ENCODE peak calls at places on chromosomes 11 and 22, in seven cellular contexts. One of them, this sample, is unnamed.

GRCh38 chr11:36684840-36685800 is 87.1 kb upstream of the RAG2 start:
- DNase-seq in fibroblast of lung: no peak
- DNase-seq in A549: no peak
- DNase-seq in right lobe of liver: no peak
- DNase-seq in cardiac fibroblast: no peak
- DNase-seq in K562: no peak
- DNase-seq in colonic mucosa: no peak
- DNase-seq in this sample: no peak

GRCh38 chr22:17086750-17087149 is 1.9 kb downstream of the IL17RA start:
- DNase-seq in fibroblast of lung: no peak
- DNase-seq in A549: no peak
- DNase-seq in right lobe of liver: no peak
- DNase-seq in cardiac fibroblast: no peak
- DNase-seq in K562: no peak
- DNase-seq in colonic mucosa: no peak
- DNase-seq in this sample: no peak

GRCh38 chr22:36156515-36157419 is 3.8 kb downstream of the APOL3 start:
- DNase-seq in fibroblast of lung: peak
- DNase-seq in A549: no peak
- DNase-seq in right lobe of liver: peak
- DNase-seq in cardiac fibroblast: peak
- DNase-seq in K562: peak
- DNase-seq in colonic mucosa: peak
- DNase-seq in this sample: peak

GRCh38 chr11:44718612-44719390 is 8.0 kb upstream of the TSPAN18 start:
- DNase-seq in fibroblast of lung: no peak
- DNase-seq in A549: no peak
- DNase-seq in right lobe of liver: no peak
- DNase-seq in cardiac fibroblast: no peak
- DNase-seq in K562: no peak
- DNase-seq in colonic mucosa: no peak
- DNase-seq in this sample: no peak

GRCh38 chr11:56066980-56067379 is 26.1 kb upstream of the OR8I2 start:
- DNase-seq in fibroblast of lung: no peak
- DNase-seq in A549: no peak
- DNase-seq in right lobe of liver: no peak
- DNase-seq in cardiac fibroblast: no peak
- DNase-seq in K562: no peak
- DNase-seq in colonic mucosa: no peak
- DNase-seq in this sample: no peak

GRCh38 chr11:46554205-46555162 is 39.3 kb downstream of the AMBRA1 start:
- DNase-seq in fibroblast of lung: peak
- DNase-seq in A549: peak
- DNase-seq in right lobe of liver: no peak
- DNase-seq in cardiac fibroblast: peak
- DNase-seq in K562: no peak
- DNase-seq in colonic mucosa: no peak
- DNase-seq in this sample: peak

GRCh38 chr11:107157809-107158187 is 139.5 kb upstream of the GUCY1A2 start:
- DNase-seq in fibroblast of lung: no peak
- DNase-seq in A549: no peak
- DNase-seq in right lobe of liver: no peak
- DNase-seq in cardiac fibroblast: no peak
- DNase-seq in K562: no peak
- DNase-seq in colonic mucosa: no peak
- DNase-seq in this sample: no peak

GRCh38 chr11:68840661-68841653 is 759 bp downstream of the CPT1A start:
- DNase-seq in fibroblast of lung: peak
- DNase-seq in A549: no peak
- DNase-seq in right lobe of liver: peak
- DNase-seq in cardiac fibroblast: peak
- DNase-seq in K562: peak
- DNase-seq in colonic mucosa: peak
- DNase-seq in this sample: peak

GRCh38 chr11:134682577-134682976 is 270.5 kb upstream of the B3GAT1 start:
- DNase-seq in fibroblast of lung: no peak
- DNase-seq in A549: no peak
- DNase-seq in right lobe of liver: no peak
- DNase-seq in cardiac fibroblast: no peak
- DNase-seq in K562: no peak
- DNase-seq in colonic mucosa: no peak
- DNase-seq in this sample: no peak

GRCh38 chr11:132075447-132075846 is 705.0 kb downstream of the NTM start:
- DNase-seq in fibroblast of lung: no peak
- DNase-seq in A549: no peak
- DNase-seq in right lobe of liver: no peak
- DNase-seq in cardiac fibroblast: no peak
- DNase-seq in K562: no peak
- DNase-seq in colonic mucosa: no peak
- DNase-seq in this sample: no peak

GRCh38 chr11:76824980-76825725 is 35.6 kb upstream of the ACER3 start:
- DNase-seq in fibroblast of lung: no peak
- DNase-seq in A549: no peak
- DNase-seq in right lobe of liver: no peak
- DNase-seq in cardiac fibroblast: peak
- DNase-seq in K562: no peak
- DNase-seq in colonic mucosa: peak
- DNase-seq in this sample: peak

GRCh38 chr22:37459211-37459610 is 27.0 kb downstream of the MFNG start:
- DNase-seq in fibroblast of lung: no peak
- DNase-seq in A549: no peak
- DNase-seq in right lobe of liver: no peak
- DNase-seq in cardiac fibroblast: peak
- DNase-seq in K562: no peak
- DNase-seq in colonic mucosa: no peak
- DNase-seq in this sample: no peak

GRCh38 chr11:102926517-102926916 is 29.0 kb downstream of the MMP13 start:
- DNase-seq in fibroblast of lung: no peak
- DNase-seq in A549: no peak
- DNase-seq in right lobe of liver: no peak
- DNase-seq in cardiac fibroblast: no peak
- DNase-seq in K562: no peak
- DNase-seq in colonic mucosa: peak
- DNase-seq in this sample: no peak

GRCh38 chr11:96967616-96968015 is 577.8 kb downstream of the JRKL start:
- DNase-seq in fibroblast of lung: peak
- DNase-seq in A549: no peak
- DNase-seq in right lobe of liver: no peak
- DNase-seq in cardiac fibroblast: peak
- DNase-seq in K562: no peak
- DNase-seq in colonic mucosa: no peak
- DNase-seq in this sample: no peak

GRCh38 chr11:71266114-71266833 is 13.9 kb upstream of the SHANK2 start:
- DNase-seq in fibroblast of lung: no peak
- DNase-seq in A549: no peak
- DNase-seq in right lobe of liver: no peak
- DNase-seq in cardiac fibroblast: no peak
- DNase-seq in K562: no peak
- DNase-seq in colonic mucosa: peak
- DNase-seq in this sample: no peak

GRCh38 chr11:94325681-94326080 is 21.3 kb downstream of the IZUMO1R start:
- DNase-seq in fibroblast of lung: no peak
- DNase-seq in A549: peak
- DNase-seq in right lobe of liver: peak
- DNase-seq in cardiac fibroblast: peak
- DNase-seq in K562: peak
- DNase-seq in colonic mucosa: peak
- DNase-seq in this sample: peak

GRCh38 chr22:20526628-20527355 is 19.4 kb downstream of the MED15 start:
- DNase-seq in fibroblast of lung: peak
- DNase-seq in A549: no peak
- DNase-seq in right lobe of liver: no peak
- DNase-seq in cardiac fibroblast: peak
- DNase-seq in K562: no peak
- DNase-seq in colonic mucosa: no peak
- DNase-seq in this sample: peak

DNA sequence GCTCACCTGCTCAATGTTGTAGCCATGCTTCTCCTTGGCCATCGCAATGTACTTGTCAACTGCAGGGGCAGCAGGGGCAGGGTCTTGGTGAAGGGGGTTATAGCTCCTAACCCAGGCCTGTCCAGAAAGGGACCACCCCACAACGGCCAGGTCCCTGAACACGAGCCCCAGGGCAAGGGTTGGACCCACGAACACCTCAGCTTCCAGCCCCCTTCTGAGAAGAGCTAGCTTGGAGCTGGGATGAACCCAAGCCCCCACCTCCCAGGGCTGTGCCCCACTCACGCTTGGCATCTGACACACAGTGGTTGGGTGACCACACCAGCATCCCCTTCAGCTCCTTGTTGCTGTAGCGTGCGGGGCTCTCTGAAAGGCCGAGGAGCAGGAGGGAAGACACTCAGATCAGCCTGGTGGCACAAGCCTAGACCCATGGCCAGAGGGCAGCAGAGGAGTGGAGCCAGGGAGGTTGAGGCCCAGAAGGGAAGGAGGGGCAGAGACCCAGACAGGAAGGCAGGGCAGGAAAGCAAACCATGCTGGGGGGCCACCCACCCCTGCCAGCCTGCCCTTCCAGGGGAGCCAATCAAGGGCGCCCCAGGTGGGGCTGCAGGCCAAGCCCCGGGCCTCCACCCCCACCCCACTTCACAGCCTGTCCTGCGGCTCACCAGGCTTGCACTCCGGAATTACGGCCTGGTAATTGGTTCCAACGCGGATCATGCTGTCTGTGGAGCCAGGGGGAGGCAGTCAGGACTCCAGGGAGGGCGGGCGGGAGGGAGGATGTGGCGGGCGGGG is 1.9 kb downstream of the RCOR2 start:
- DNase-seq in fibroblast of lung: no peak
- DNase-seq in A549: no peak
- DNase-seq in right lobe of liver: no peak
- DNase-seq in cardiac fibroblast: no peak
- DNase-seq in K562: no peak
- DNase-seq in colonic mucosa: no peak
- DNase-seq in this sample: no peak
- H3K4me3 ChIP-seq in fibroblast of lung: peak
- H3K4me3 ChIP-seq in A549: no peak
- H3K4me3 ChIP-seq in right lobe of liver: no peak
- H3K4me3 ChIP-seq in cardiac fibroblast: no peak
- H3K4me3 ChIP-seq in K562: no peak
- H3K4me3 ChIP-seq in colonic mucosa: no peak
- H3K4me3 ChIP-seq in this sample: no peak

GRCh38 chr11:118608268-118609214 is 1.1 kb downstream of the PHLDB1 start:
- DNase-seq in fibroblast of lung: peak
- DNase-seq in A549: no peak
- DNase-seq in right lobe of liver: peak
- DNase-seq in cardiac fibroblast: peak
- DNase-seq in K562: peak
- DNase-seq in colonic mucosa: peak
- DNase-seq in this sample: peak

GRCh38 chr11:118610220-118610772 is 2.9 kb downstream of the PHLDB1 start:
- DNase-seq in fibroblast of lung: no peak
- DNase-seq in A549: no peak
- DNase-seq in right lobe of liver: no peak
- DNase-seq in cardiac fibroblast: no peak
- DNase-seq in K562: no peak
- DNase-seq in colonic mucosa: no peak
- DNase-seq in this sample: no peak

GRCh38 chr11:118612378-118612777 is 5.0 kb downstream of the PHLDB1 start:
- DNase-seq in fibroblast of lung: no peak
- DNase-seq in A549: no peak
- DNase-seq in right lobe of liver: peak
- DNase-seq in cardiac fibroblast: peak
- DNase-seq in K562: no peak
- DNase-seq in colonic mucosa: no peak
- DNase-seq in this sample: no peak

GRCh38 chr11:118609380-118610219 is 2.2 kb downstream of the PHLDB1 start:
- DNase-seq in fibroblast of lung: peak
- DNase-seq in A549: no peak
- DNase-seq in right lobe of liver: no peak
- DNase-seq in cardiac fibroblast: peak
- DNase-seq in K562: no peak
- DNase-seq in colonic mucosa: no peak
- DNase-seq in this sample: no peak

DNA sequence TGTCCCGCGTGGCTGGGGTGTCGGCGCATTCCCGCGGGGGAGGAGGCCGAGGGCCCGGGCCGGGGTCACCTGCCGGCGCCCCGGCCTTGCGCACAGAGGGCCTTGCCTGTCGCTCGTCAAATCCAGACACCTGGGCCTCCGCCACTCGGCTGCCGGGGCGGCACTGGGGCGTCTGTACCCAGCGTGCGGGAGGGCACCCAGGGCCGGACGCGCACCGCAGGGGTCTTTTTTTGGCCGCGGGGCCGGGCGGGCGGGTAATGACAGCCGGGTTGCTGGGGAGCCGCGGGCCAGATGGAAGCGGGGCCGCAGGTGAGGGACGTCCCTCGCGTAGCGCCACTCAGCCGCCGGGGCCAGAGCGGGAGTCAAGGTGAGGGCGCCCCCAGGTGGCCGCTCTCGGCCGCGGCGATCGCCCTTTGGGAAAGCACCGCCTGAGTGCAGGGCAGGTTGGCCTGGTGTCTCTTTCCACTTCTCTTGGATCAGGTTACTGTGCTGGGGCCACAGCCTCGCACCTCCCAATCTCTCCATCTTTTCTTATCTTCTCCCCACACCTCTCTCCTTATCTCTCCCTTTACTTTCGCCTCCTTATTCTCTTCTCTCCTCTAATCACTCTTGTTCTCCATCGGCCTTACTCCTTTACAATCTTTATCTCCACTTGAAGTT is 3.5 kb downstream of the PHLDB1 start:
- DNase-seq in fibroblast of lung: peak
- DNase-seq in A549: peak
- DNase-seq in right lobe of liver: peak
- DNase-seq in cardiac fibroblast: peak
- DNase-seq in K562: peak
- DNase-seq in colonic mucosa: peak
- DNase-seq in this sample: peak
- TF ChIP-seq CTCF in fibroblast of lung: peak
- TF ChIP-seq CTCF in A549: peak
- TF ChIP-seq CTCF in right lobe of liver: peak
- TF ChIP-seq CTCF in cardiac fibroblast: peak
- TF ChIP-seq CTCF in K562: peak
- TF ChIP-seq CTCF in colonic mucosa: peak
- TF ChIP-seq CTCF in this sample: peak

DNA sequence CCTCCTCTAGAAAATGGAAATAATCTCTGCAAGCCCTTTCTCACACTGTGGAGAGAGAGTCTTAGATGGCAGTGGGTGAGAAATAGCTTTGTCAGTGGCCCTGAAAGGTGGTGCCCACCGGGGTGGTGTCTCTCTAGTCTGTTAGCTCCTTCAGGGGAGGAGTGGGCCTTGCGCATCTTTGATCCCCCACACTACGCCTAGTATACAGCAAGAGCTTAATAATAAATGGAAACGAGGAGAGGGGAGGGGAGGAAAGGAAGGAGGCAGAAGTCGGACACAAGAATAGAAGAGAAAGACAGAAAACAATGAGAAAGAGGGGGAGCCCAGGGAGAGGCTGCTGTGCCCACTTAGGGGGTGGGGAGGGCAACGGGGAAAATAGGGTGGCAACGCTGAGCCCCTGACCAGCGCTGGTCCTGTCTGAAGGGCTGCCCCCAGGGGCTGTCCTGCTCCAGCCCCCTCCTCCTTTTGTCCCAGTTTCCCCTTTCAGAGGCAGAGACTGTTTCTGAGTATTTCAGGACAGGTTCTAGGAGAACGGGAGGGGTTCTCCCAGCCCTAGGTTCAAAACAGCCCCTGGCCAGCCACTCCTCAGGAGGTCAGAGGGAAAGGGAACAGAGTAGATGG is 1.2 kb downstream of the ARRB1 start:
- DNase-seq in fibroblast of lung: no peak
- DNase-seq in A549: no peak
- DNase-seq in right lobe of liver: no peak
- DNase-seq in cardiac fibroblast: no peak
- DNase-seq in K562: no peak
- DNase-seq in colonic mucosa: no peak
- DNase-seq in this sample: no peak
- H3K4me3 ChIP-seq in fibroblast of lung: peak
- H3K4me3 ChIP-seq in A549: peak
- H3K4me3 ChIP-seq in right lobe of liver: peak
- H3K4me3 ChIP-seq in cardiac fibroblast: peak
- H3K4me3 ChIP-seq in K562: peak
- H3K4me3 ChIP-seq in colonic mucosa: peak
- H3K4me3 ChIP-seq in this sample: peak

GRCh38 chr11:57499413-57499982 is 16.0 kb downstream of the SLC43A1 start:
- DNase-seq in fibroblast of lung: peak
- DNase-seq in A549: peak
- DNase-seq in right lobe of liver: peak
- DNase-seq in cardiac fibroblast: peak
- DNase-seq in K562: peak
- DNase-seq in colonic mucosa: peak
- DNase-seq in this sample: peak
- TF ChIP-seq CTCF in fibroblast of lung: no peak
- TF ChIP-seq CTCF in A549: no peak
- TF ChIP-seq CTCF in right lobe of liver: no peak
- TF ChIP-seq CTCF in cardiac fibroblast: no peak
- TF ChIP-seq CTCF in K562: no peak
- TF ChIP-seq CTCF in colonic mucosa: no peak
- TF ChIP-seq CTCF in this sample: no peak

This sample was measured in fibroblast of mammary gland.